ENCODE peak calls at places on chromosomes 2 and 18, in seven cellular contexts. One of them, this sample, is unnamed.

GRCh38 chr2:235669269-235669831 is 175.5 kb downstream of the AGAP1 start:
- DNase-seq in germinal center: peak; percentile 37
- DNase-seq in activated CD4-positive, CD25-positive, alpha-beta regulatory T cell treated with anti-CD3 and anti-CD28 coated beads, Interleukin-2, amount 50 U/mL, for 72 hours: no peak
- DNase-seq in ureter: peak; percentile 49
- DNase-seq in NK-92 treated with Interleukin-12 subunit alpha and Interleukin-12 subunit beta, amount 100 ng/mL, for 24 hours: no peak
- DNase-seq in NCI-H146: peak; percentile 84
- DNase-seq in HTR-8/SVneo: peak; percentile 60
- DNase-seq in this sample: peak; percentile 90

GRCh38 chr2:54503192-54503591 is 47.1 kb downstream of the SPTBN1 start:
- DNase-seq in germinal center: peak; percentile 57
- DNase-seq in NCI-H146: peak; percentile 37
- DNase-seq in activated CD4-positive, CD25-positive, alpha-beta regulatory T cell treated with anti-CD3 and anti-CD28 coated beads, Interleukin-2, amount 50 U/mL, for 72 hours: no peak
- DNase-seq in ureter: no peak
- DNase-seq in NK-92 treated with Interleukin-12 subunit alpha and Interleukin-12 subunit beta, amount 100 ng/mL, for 24 hours: no peak
- DNase-seq in HTR-8/SVneo: peak; percentile 47
- DNase-seq in this sample: peak; percentile 86

GRCh38 chr2:226995625-226996041 is 159.8 kb downstream of the RHBDD1 start:
- DNase-seq in HTR-8/SVneo: peak; percentile 69
- DNase-seq in germinal center: no peak
- DNase-seq in ureter: peak; percentile 62
- DNase-seq in NCI-H146: no peak
- DNase-seq in NK-92 treated with Interleukin-12 subunit alpha and Interleukin-12 subunit beta, amount 100 ng/mL, for 24 hours: no peak
- DNase-seq in activated CD4-positive, CD25-positive, alpha-beta regulatory T cell treated with anti-CD3 and anti-CD28 coated beads, Interleukin-2, amount 50 U/mL, for 72 hours: no peak
- DNase-seq in this sample: no peak

GRCh38 chr18:49061906-49062831 is 111.4 kb upstream of the SMAD7 start:
- DNase-seq in NCI-H146: no peak
- DNase-seq in activated CD4-positive, CD25-positive, alpha-beta regulatory T cell treated with anti-CD3 and anti-CD28 coated beads, Interleukin-2, amount 50 U/mL, for 72 hours: no peak
- DNase-seq in ureter: no peak
- DNase-seq in NK-92 treated with Interleukin-12 subunit alpha and Interleukin-12 subunit beta, amount 100 ng/mL, for 24 hours: no peak
- DNase-seq in HTR-8/SVneo: no peak
- DNase-seq in germinal center: no peak
- DNase-seq in this sample: peak; percentile 56

GRCh38 chr18:48781990-48782368 is 168.8 kb downstream of the SMAD7 start:
- DNase-seq in NK-92 treated with Interleukin-12 subunit alpha and Interleukin-12 subunit beta, amount 100 ng/mL, for 24 hours: no peak
- DNase-seq in ureter: no peak
- DNase-seq in activated CD4-positive, CD25-positive, alpha-beta regulatory T cell treated with anti-CD3 and anti-CD28 coated beads, Interleukin-2, amount 50 U/mL, for 72 hours: no peak
- DNase-seq in NCI-H146: no peak
- DNase-seq in HTR-8/SVneo: no peak
- DNase-seq in germinal center: no peak
- DNase-seq in this sample: no peak

GRCh38 chr2:12173271-12173942 is 427.0 kb downstream of the LPIN1 start:
- DNase-seq in ureter: no peak
- DNase-seq in NCI-H146: no peak
- DNase-seq in HTR-8/SVneo: no peak
- DNase-seq in activated CD4-positive, CD25-positive, alpha-beta regulatory T cell treated with anti-CD3 and anti-CD28 coated beads, Interleukin-2, amount 50 U/mL, for 72 hours: no peak
- DNase-seq in germinal center: no peak
- DNase-seq in NK-92 treated with Interleukin-12 subunit alpha and Interleukin-12 subunit beta, amount 100 ng/mL, for 24 hours: no peak
- DNase-seq in this sample: no peak

GRCh38 chr2:148670773-148671172 is 26.2 kb downstream of the EPC2 start:
- DNase-seq in NK-92 treated with Interleukin-12 subunit alpha and Interleukin-12 subunit beta, amount 100 ng/mL, for 24 hours: no peak
- DNase-seq in germinal center: no peak
- DNase-seq in NCI-H146: no peak
- DNase-seq in activated CD4-positive, CD25-positive, alpha-beta regulatory T cell treated with anti-CD3 and anti-CD28 coated beads, Interleukin-2, amount 50 U/mL, for 72 hours: no peak
- DNase-seq in HTR-8/SVneo: peak; percentile 23
- DNase-seq in ureter: no peak
- DNase-seq in this sample: no peak

GRCh38 chr2:229653551-229653950 is 60.8 kb downstream of the DNER start:
- DNase-seq in NK-92 treated with Interleukin-12 subunit alpha and Interleukin-12 subunit beta, amount 100 ng/mL, for 24 hours: no peak
- DNase-seq in germinal center: no peak
- DNase-seq in HTR-8/SVneo: no peak
- DNase-seq in activated CD4-positive, CD25-positive, alpha-beta regulatory T cell treated with anti-CD3 and anti-CD28 coated beads, Interleukin-2, amount 50 U/mL, for 72 hours: no peak
- DNase-seq in ureter: no peak
- DNase-seq in NCI-H146: no peak
- DNase-seq in this sample: no peak

GRCh38 chr18:50558948-50559749 is 738 bp upstream of the MAPK4 start:
- DNase-seq in activated CD4-positive, CD25-positive, alpha-beta regulatory T cell treated with anti-CD3 and anti-CD28 coated beads, Interleukin-2, amount 50 U/mL, for 72 hours: no peak
- DNase-seq in NCI-H146: peak; percentile 56
- DNase-seq in HTR-8/SVneo: no peak
- DNase-seq in NK-92 treated with Interleukin-12 subunit alpha and Interleukin-12 subunit beta, amount 100 ng/mL, for 24 hours: no peak
- DNase-seq in germinal center: no peak
- DNase-seq in ureter: no peak
- DNase-seq in this sample: no peak

GRCh38 chr18:49021433-49022129 is 70.8 kb upstream of the SMAD7 start:
- DNase-seq in HTR-8/SVneo: no peak
- DNase-seq in NCI-H146: peak; percentile 79
- DNase-seq in germinal center: peak; percentile 62
- DNase-seq in NK-92 treated with Interleukin-12 subunit alpha and Interleukin-12 subunit beta, amount 100 ng/mL, for 24 hours: peak; percentile 25
- DNase-seq in ureter: peak; percentile 55
- DNase-seq in activated CD4-positive, CD25-positive, alpha-beta regulatory T cell treated with anti-CD3 and anti-CD28 coated beads, Interleukin-2, amount 50 U/mL, for 72 hours: peak; percentile 52
- DNase-seq in this sample: peak; percentile 91

GRCh38 chr2:112472547-112473263 is 9.3 kb upstream of the TTL start:
- DNase-seq in HTR-8/SVneo: no peak
- DNase-seq in germinal center: no peak
- DNase-seq in NCI-H146: no peak
- DNase-seq in NK-92 treated with Interleukin-12 subunit alpha and Interleukin-12 subunit beta, amount 100 ng/mL, for 24 hours: no peak
- DNase-seq in ureter: no peak
- DNase-seq in activated CD4-positive, CD25-positive, alpha-beta regulatory T cell treated with anti-CD3 and anti-CD28 coated beads, Interleukin-2, amount 50 U/mL, for 72 hours: no peak
- DNase-seq in this sample: no peak

GRCh38 chr2:18610103-18610502 is 20.7 kb upstream of the NT5C1B start:
- DNase-seq in HTR-8/SVneo: no peak
- DNase-seq in activated CD4-positive, CD25-positive, alpha-beta regulatory T cell treated with anti-CD3 and anti-CD28 coated beads, Interleukin-2, amount 50 U/mL, for 72 hours: no peak
- DNase-seq in NCI-H146: no peak
- DNase-seq in germinal center: no peak
- DNase-seq in ureter: no peak
- DNase-seq in NK-92 treated with Interleukin-12 subunit alpha and Interleukin-12 subunit beta, amount 100 ng/mL, for 24 hours: no peak
- DNase-seq in this sample: no peak

GRCh38 chr2:218476676-218477075 is 57.8 kb downstream of the VIL1 start:
- DNase-seq in HTR-8/SVneo: no peak
- DNase-seq in NCI-H146: no peak
- DNase-seq in NK-92 treated with Interleukin-12 subunit alpha and Interleukin-12 subunit beta, amount 100 ng/mL, for 24 hours: no peak
- DNase-seq in germinal center: no peak
- DNase-seq in activated CD4-positive, CD25-positive, alpha-beta regulatory T cell treated with anti-CD3 and anti-CD28 coated beads, Interleukin-2, amount 50 U/mL, for 72 hours: no peak
- DNase-seq in ureter: no peak
- DNase-seq in this sample: no peak

GRCh38 chr2:220181158-220181557 is 553.7 kb downstream of the SLC4A3 start:
- DNase-seq in activated CD4-positive, CD25-positive, alpha-beta regulatory T cell treated with anti-CD3 and anti-CD28 coated beads, Interleukin-2, amount 50 U/mL, for 72 hours: no peak
- DNase-seq in germinal center: no peak
- DNase-seq in ureter: no peak
- DNase-seq in NCI-H146: no peak
- DNase-seq in NK-92 treated with Interleukin-12 subunit alpha and Interleukin-12 subunit beta, amount 100 ng/mL, for 24 hours: no peak
- DNase-seq in HTR-8/SVneo: no peak
- DNase-seq in this sample: no peak

GRCh38 chr2:1542971-1543370 is 129.7 kb downstream of the TPO start:
- DNase-seq in NCI-H146: no peak
- DNase-seq in germinal center: no peak
- DNase-seq in activated CD4-positive, CD25-positive, alpha-beta regulatory T cell treated with anti-CD3 and anti-CD28 coated beads, Interleukin-2, amount 50 U/mL, for 72 hours: no peak
- DNase-seq in HTR-8/SVneo: no peak
- DNase-seq in NK-92 treated with Interleukin-12 subunit alpha and Interleukin-12 subunit beta, amount 100 ng/mL, for 24 hours: no peak
- DNase-seq in ureter: no peak
- DNase-seq in this sample: no peak

GRCh38 chr2:169105433-169105832 is 36.1 kb downstream of the DHRS9 start:
- DNase-seq in germinal center: no peak
- DNase-seq in NK-92 treated with Interleukin-12 subunit alpha and Interleukin-12 subunit beta, amount 100 ng/mL, for 24 hours: no peak
- DNase-seq in NCI-H146: no peak
- DNase-seq in activated CD4-positive, CD25-positive, alpha-beta regulatory T cell treated with anti-CD3 and anti-CD28 coated beads, Interleukin-2, amount 50 U/mL, for 72 hours: no peak
- DNase-seq in ureter: no peak
- DNase-seq in HTR-8/SVneo: no peak
- DNase-seq in this sample: no peak

GRCh38 chr18:60452424-60452823 is 79.8 kb upstream of the MC4R start:
- DNase-seq in activated CD4-positive, CD25-positive, alpha-beta regulatory T cell treated with anti-CD3 and anti-CD28 coated beads, Interleukin-2, amount 50 U/mL, for 72 hours: no peak
- DNase-seq in HTR-8/SVneo: peak; percentile 21
- DNase-seq in NK-92 treated with Interleukin-12 subunit alpha and Interleukin-12 subunit beta, amount 100 ng/mL, for 24 hours: no peak
- DNase-seq in NCI-H146: peak; percentile 13
- DNase-seq in ureter: no peak
- DNase-seq in germinal center: no peak
- DNase-seq in this sample: no peak

GRCh38 chr18:80109676-80110078 is 615 bp downstream of the ADNP2 start:
- DNase-seq in NK-92 treated with Interleukin-12 subunit alpha and Interleukin-12 subunit beta, amount 100 ng/mL, for 24 hours: peak; percentile 32
- DNase-seq in ureter: no peak
- DNase-seq in HTR-8/SVneo: peak; percentile 37
- DNase-seq in activated CD4-positive, CD25-positive, alpha-beta regulatory T cell treated with anti-CD3 and anti-CD28 coated beads, Interleukin-2, amount 50 U/mL, for 72 hours: peak; percentile 58
- DNase-seq in germinal center: no peak
- DNase-seq in NCI-H146: peak; percentile 84
- DNase-seq in this sample: peak; percentile 60

GRCh38 chr2:213861638-213862037 is 549.2 kb upstream of the VWC2L start:
- DNase-seq in germinal center: no peak
- DNase-seq in NK-92 treated with Interleukin-12 subunit alpha and Interleukin-12 subunit beta, amount 100 ng/mL, for 24 hours: no peak
- DNase-seq in HTR-8/SVneo: no peak
- DNase-seq in ureter: no peak
- DNase-seq in NCI-H146: no peak
- DNase-seq in activated CD4-positive, CD25-positive, alpha-beta regulatory T cell treated with anti-CD3 and anti-CD28 coated beads, Interleukin-2, amount 50 U/mL, for 72 hours: no peak
- DNase-seq in this sample: no peak

GRCh38 chr2:144014108-144014507 is 505.8 kb downstream of the ZEB2 start:
- DNase-seq in NCI-H146: no peak
- DNase-seq in ureter: no peak
- DNase-seq in germinal center: no peak
- DNase-seq in HTR-8/SVneo: no peak
- DNase-seq in activated CD4-positive, CD25-positive, alpha-beta regulatory T cell treated with anti-CD3 and anti-CD28 coated beads, Interleukin-2, amount 50 U/mL, for 72 hours: no peak
- DNase-seq in NK-92 treated with Interleukin-12 subunit alpha and Interleukin-12 subunit beta, amount 100 ng/mL, for 24 hours: no peak
- DNase-seq in this sample: no peak

GRCh38 chr2:109468893-109469292 is 144.9 kb downstream of the SEPTIN10 start:
- DNase-seq in ureter: no peak
- DNase-seq in NK-92 treated with Interleukin-12 subunit alpha and Interleukin-12 subunit beta, amount 100 ng/mL, for 24 hours: no peak
- DNase-seq in germinal center: no peak
- DNase-seq in NCI-H146: no peak
- DNase-seq in HTR-8/SVneo: no peak
- DNase-seq in activated CD4-positive, CD25-positive, alpha-beta regulatory T cell treated with anti-CD3 and anti-CD28 coated beads, Interleukin-2, amount 50 U/mL, for 72 hours: no peak
- DNase-seq in this sample: no peak

GRCh38 chr2:32262105-32262504 is 2.6 kb downstream of the NLRC4 start:
- DNase-seq in NCI-H146: no peak
- DNase-seq in germinal center: no peak
- DNase-seq in NK-92 treated with Interleukin-12 subunit alpha and Interleukin-12 subunit beta, amount 100 ng/mL, for 24 hours: no peak
- DNase-seq in ureter: no peak
- DNase-seq in activated CD4-positive, CD25-positive, alpha-beta regulatory T cell treated with anti-CD3 and anti-CD28 coated beads, Interleukin-2, amount 50 U/mL, for 72 hours: no peak
- DNase-seq in HTR-8/SVneo: no peak
- DNase-seq in this sample: no peak

GRCh38 chr2:223005496-223005895 is 46.5 kb upstream of the KCNE4 start:
- DNase-seq in NCI-H146: no peak
- DNase-seq in HTR-8/SVneo: no peak
- DNase-seq in NK-92 treated with Interleukin-12 subunit alpha and Interleukin-12 subunit beta, amount 100 ng/mL, for 24 hours: no peak
- DNase-seq in germinal center: no peak
- DNase-seq in activated CD4-positive, CD25-positive, alpha-beta regulatory T cell treated with anti-CD3 and anti-CD28 coated beads, Interleukin-2, amount 50 U/mL, for 72 hours: no peak
- DNase-seq in ureter: no peak
- DNase-seq in this sample: no peak

GRCh38 chr18:48795696-48796095 is 155.1 kb downstream of the SMAD7 start:
- DNase-seq in ureter: no peak
- DNase-seq in activated CD4-positive, CD25-positive, alpha-beta regulatory T cell treated with anti-CD3 and anti-CD28 coated beads, Interleukin-2, amount 50 U/mL, for 72 hours: no peak
- DNase-seq in HTR-8/SVneo: no peak
- DNase-seq in NK-92 treated with Interleukin-12 subunit alpha and Interleukin-12 subunit beta, amount 100 ng/mL, for 24 hours: no peak
- DNase-seq in NCI-H146: no peak
- DNase-seq in germinal center: no peak
- DNase-seq in this sample: no peak

GRCh38 chr2:37768491-37768925 is 97.1 kb upstream of the CDC42EP3 start:
- DNase-seq in NCI-H146: no peak
- DNase-seq in ureter: no peak
- DNase-seq in activated CD4-positive, CD25-positive, alpha-beta regulatory T cell treated with anti-CD3 and anti-CD28 coated beads, Interleukin-2, amount 50 U/mL, for 72 hours: no peak
- DNase-seq in HTR-8/SVneo: peak; percentile 73
- DNase-seq in NK-92 treated with Interleukin-12 subunit alpha and Interleukin-12 subunit beta, amount 100 ng/mL, for 24 hours: no peak
- DNase-seq in germinal center: no peak
- DNase-seq in this sample: no peak

GRCh38 chr2:132977812-132978529 is 308.0 kb upstream of the LYPD1 start:
- DNase-seq in germinal center: no peak
- DNase-seq in NK-92 treated with Interleukin-12 subunit alpha and Interleukin-12 subunit beta, amount 100 ng/mL, for 24 hours: no peak
- DNase-seq in NCI-H146: no peak
- DNase-seq in activated CD4-positive, CD25-positive, alpha-beta regulatory T cell treated with anti-CD3 and anti-CD28 coated beads, Interleukin-2, amount 50 U/mL, for 72 hours: no peak
- DNase-seq in ureter: no peak
- DNase-seq in HTR-8/SVneo: no peak
- DNase-seq in this sample: no peak

GRCh38 chr2:65316072-65316471 is 88.4 kb downstream of the ACTR2 start:
- DNase-seq in NCI-H146: no peak
- DNase-seq in germinal center: no peak
- DNase-seq in NK-92 treated with Interleukin-12 subunit alpha and Interleukin-12 subunit beta, amount 100 ng/mL, for 24 hours: no peak
- DNase-seq in ureter: peak; percentile 81
- DNase-seq in activated CD4-positive, CD25-positive, alpha-beta regulatory T cell treated with anti-CD3 and anti-CD28 coated beads, Interleukin-2, amount 50 U/mL, for 72 hours: no peak
- DNase-seq in HTR-8/SVneo: no peak
- DNase-seq in this sample: no peak

GRCh38 chr2:42410732-42411514 is 49.9 kb upstream of the COX7A2L start:
- DNase-seq in germinal center: no peak
- DNase-seq in NCI-H146: no peak
- DNase-seq in NK-92 treated with Interleukin-12 subunit alpha and Interleukin-12 subunit beta, amount 100 ng/mL, for 24 hours: no peak
- DNase-seq in ureter: no peak
- DNase-seq in HTR-8/SVneo: no peak
- DNase-seq in activated CD4-positive, CD25-positive, alpha-beta regulatory T cell treated with anti-CD3 and anti-CD28 coated beads, Interleukin-2, amount 50 U/mL, for 72 hours: no peak
- DNase-seq in this sample: no peak

GRCh38 chr18:9022397-9023170 is 79.9 kb upstream of the NDUFV2 start:
- DNase-seq in germinal center: no peak
- DNase-seq in NCI-H146: no peak
- DNase-seq in ureter: no peak
- DNase-seq in HTR-8/SVneo: no peak
- DNase-seq in NK-92 treated with Interleukin-12 subunit alpha and Interleukin-12 subunit beta, amount 100 ng/mL, for 24 hours: no peak
- DNase-seq in activated CD4-positive, CD25-positive, alpha-beta regulatory T cell treated with anti-CD3 and anti-CD28 coated beads, Interleukin-2, amount 50 U/mL, for 72 hours: no peak
- DNase-seq in this sample: no peak

GRCh38 chr2:73295751-73296400 is 2.5 kb upstream of the EGR4 start:
- DNase-seq in NCI-H146: no peak
- DNase-seq in activated CD4-positive, CD25-positive, alpha-beta regulatory T cell treated with anti-CD3 and anti-CD28 coated beads, Interleukin-2, amount 50 U/mL, for 72 hours: no peak
- DNase-seq in germinal center: no peak
- DNase-seq in NK-92 treated with Interleukin-12 subunit alpha and Interleukin-12 subunit beta, amount 100 ng/mL, for 24 hours: no peak
- DNase-seq in HTR-8/SVneo: no peak
- DNase-seq in ureter: no peak
- DNase-seq in this sample: no peak

GRCh38 chr2:230067990-230068657 is 600 bp downstream of the SLC16A14 start:
- DNase-seq in germinal center: peak; percentile 70
- DNase-seq in NK-92 treated with Interleukin-12 subunit alpha and Interleukin-12 subunit beta, amount 100 ng/mL, for 24 hours: no peak
- DNase-seq in activated CD4-positive, CD25-positive, alpha-beta regulatory T cell treated with anti-CD3 and anti-CD28 coated beads, Interleukin-2, amount 50 U/mL, for 72 hours: peak; percentile 57
- DNase-seq in ureter: peak; percentile 59
- DNase-seq in NCI-H146: peak; percentile 37
- DNase-seq in HTR-8/SVneo: peak; percentile 25
- DNase-seq in this sample: peak; percentile 9

GRCh38 chr2:175187378-175187777 is 5.9 kb upstream of the ATP5MC3 start:
- DNase-seq in activated CD4-positive, CD25-positive, alpha-beta regulatory T cell treated with anti-CD3 and anti-CD28 coated beads, Interleukin-2, amount 50 U/mL, for 72 hours: no peak
- DNase-seq in HTR-8/SVneo: no peak
- DNase-seq in NCI-H146: no peak
- DNase-seq in germinal center: no peak
- DNase-seq in ureter: no peak
- DNase-seq in NK-92 treated with Interleukin-12 subunit alpha and Interleukin-12 subunit beta, amount 100 ng/mL, for 24 hours: no peak
- DNase-seq in this sample: no peak

GRCh38 chr18:38940863-38941531 is 1375.4 kb upstream of the CELF4 start:
- DNase-seq in activated CD4-positive, CD25-positive, alpha-beta regulatory T cell treated with anti-CD3 and anti-CD28 coated beads, Interleukin-2, amount 50 U/mL, for 72 hours: peak; percentile 34
- DNase-seq in germinal center: peak; percentile 3
- DNase-seq in ureter: no peak
- DNase-seq in NK-92 treated with Interleukin-12 subunit alpha and Interleukin-12 subunit beta, amount 100 ng/mL, for 24 hours: peak; percentile 13
- DNase-seq in HTR-8/SVneo: peak; percentile 11
- DNase-seq in NCI-H146: no peak
- DNase-seq in this sample: no peak

GRCh38 chr2:189613077-189613636 is 32.6 kb upstream of the SLC40A1 start:
- DNase-seq in germinal center: no peak
- DNase-seq in HTR-8/SVneo: peak; percentile 60
- DNase-seq in activated CD4-positive, CD25-positive, alpha-beta regulatory T cell treated with anti-CD3 and anti-CD28 coated beads, Interleukin-2, amount 50 U/mL, for 72 hours: no peak
- DNase-seq in ureter: no peak
- DNase-seq in NCI-H146: no peak
- DNase-seq in NK-92 treated with Interleukin-12 subunit alpha and Interleukin-12 subunit beta, amount 100 ng/mL, for 24 hours: no peak
- DNase-seq in this sample: no peak

GRCh38 chr2:5777089-5777488 is 84.9 kb downstream of the SOX11 start:
- DNase-seq in HTR-8/SVneo: no peak
- DNase-seq in germinal center: no peak
- DNase-seq in NCI-H146: no peak
- DNase-seq in ureter: no peak
- DNase-seq in activated CD4-positive, CD25-positive, alpha-beta regulatory T cell treated with anti-CD3 and anti-CD28 coated beads, Interleukin-2, amount 50 U/mL, for 72 hours: no peak
- DNase-seq in NK-92 treated with Interleukin-12 subunit alpha and Interleukin-12 subunit beta, amount 100 ng/mL, for 24 hours: no peak
- DNase-seq in this sample: no peak

GRCh38 chr2:131076707-131077106 is 16.6 kb downstream of the FAM168B start:
- DNase-seq in HTR-8/SVneo: no peak
- DNase-seq in NCI-H146: no peak
- DNase-seq in germinal center: no peak
- DNase-seq in NK-92 treated with Interleukin-12 subunit alpha and Interleukin-12 subunit beta, amount 100 ng/mL, for 24 hours: no peak
- DNase-seq in activated CD4-positive, CD25-positive, alpha-beta regulatory T cell treated with anti-CD3 and anti-CD28 coated beads, Interleukin-2, amount 50 U/mL, for 72 hours: no peak
- DNase-seq in ureter: no peak
- DNase-seq in this sample: no peak

GRCh38 chr18:24273596-24273995 is 124.0 kb downstream of the OSBPL1A start:
- DNase-seq in ureter: no peak
- DNase-seq in HTR-8/SVneo: no peak
- DNase-seq in NK-92 treated with Interleukin-12 subunit alpha and Interleukin-12 subunit beta, amount 100 ng/mL, for 24 hours: no peak
- DNase-seq in germinal center: no peak
- DNase-seq in NCI-H146: no peak
- DNase-seq in activated CD4-positive, CD25-positive, alpha-beta regulatory T cell treated with anti-CD3 and anti-CD28 coated beads, Interleukin-2, amount 50 U/mL, for 72 hours: no peak
- DNase-seq in this sample: no peak

GRCh38 chr2:213411582-213412289 is 127.5 kb downstream of the SPAG16 start:
- DNase-seq in NCI-H146: no peak
- DNase-seq in NK-92 treated with Interleukin-12 subunit alpha and Interleukin-12 subunit beta, amount 100 ng/mL, for 24 hours: no peak
- DNase-seq in activated CD4-positive, CD25-positive, alpha-beta regulatory T cell treated with anti-CD3 and anti-CD28 coated beads, Interleukin-2, amount 50 U/mL, for 72 hours: no peak
- DNase-seq in ureter: no peak
- DNase-seq in germinal center: no peak
- DNase-seq in HTR-8/SVneo: no peak
- DNase-seq in this sample: no peak

This sample was measured in WERI-Rb-1.